ENCODE peak calls at places on chromosomes 6 and 20, in ten cellular contexts. X, Q, S, O, W, M, D, J, P and Y are unnamed samples.
A peak's percentile ranks its signal among the peaks of the same experiment; 100 is the strongest.

GRCh38 chr6:155880905-155881304 is 425.3 kb upstream of the NOX3 start:
- DNase-seq in D (no peak), P (no peak), Q (no peak), X (no peak), W (peak; percentile 32), J (peak; percentile 62), O (no peak), S (no peak), M (no peak), Y (no peak)

GRCh38 chr20:46849269-46849668 is 45.4 kb upstream of the EYA2 start:
- DNase-seq in D (no peak), O (no peak), J (no peak), P (no peak), S (no peak), Q (no peak), M (no peak), X (no peak), W (no peak), Y (no peak)

GRCh38 chr6:36679043-36679821 is 718 bp downstream of the CDKN1A start:
- DNase-seq in W (peak; percentile 54), X (peak; percentile 22), D (no peak), P (peak; percentile 78), J (peak; percentile 71), S (peak; percentile 27), Q (no peak), O (no peak), M (peak; percentile 63), Y (no peak)

GRCh38 chr20:48789185-48789668 is 38.6 kb downstream of the PREX1 start:
- DNase-seq in D (no peak), Q (no peak), M (no peak), P (no peak), J (no peak), W (no peak), O (no peak), X (no peak), S (no peak), Y (no peak)

GRCh38 chr6:102389994-102390393 is 996.5 kb downstream of the GRIK2 start:
- DNase-seq in Q (no peak), J (no peak), X (no peak), O (no peak), D (no peak), M (no peak), W (no peak), S (no peak), P (peak; percentile 28), Y (no peak)

GRCh38 chr6:116524236-116524635 is 12.8 kb downstream of the CALHM5 start:
- DNase-seq in O (no peak), W (no peak), D (no peak), S (no peak), P (no peak), J (no peak), Q (no peak), X (no peak), M (no peak), Y (no peak)

GRCh38 chr6:112562348-112563220 is 215.5 kb downstream of the RFPL4B start:
- DNase-seq in P (no peak), Q (no peak), O (no peak), M (no peak), J (peak; percentile 66), W (no peak), D (no peak), S (no peak), X (no peak), Y (no peak)

GRCh38 chr6:164303092-164304007 is 888.8 kb downstream of the QKI start:
- DNase-seq in X (no peak), M (no peak), S (no peak), P (no peak), J (no peak), D (no peak), Q (no peak), O (no peak), W (no peak), Y (no peak)

GRCh38 chr20:34083137-34083536 is 28.9 kb downstream of the EIF2S2 start:
- DNase-seq in P (peak; percentile 89), O (no peak), S (no peak), X (no peak), M (no peak), D (no peak), Q (no peak), W (peak; percentile 68), J (peak; percentile 16), Y (no peak)

GRCh38 chr20:17890330-17890729 is 78.3 kb downstream of the SNX5 start:
- DNase-seq in P (no peak), Q (no peak), M (no peak), X (no peak), O (no peak), S (no peak), D (no peak), J (no peak), W (no peak), Y (no peak)

GRCh38 chr6:4114123-4114522 is 21.3 kb downstream of the ECI2 start:
- DNase-seq in W (no peak), M (no peak), P (no peak), J (no peak), O (no peak), S (no peak), Q (no peak), X (no peak), D (no peak), Y (no peak)

GRCh38 chr6:83920017-83920416 is 60.5 kb downstream of the CYB5R4 start:
- DNase-seq in O (no peak), X (no peak), D (peak; percentile 14), W (no peak), Q (no peak), P (no peak), J (peak; percentile 27), M (no peak), S (no peak), Y (no peak)

GRCh38 chr6:74745670-74746069 is 460.2 kb downstream of the COL12A1 start:
- DNase-seq in J (no peak), D (no peak), Q (no peak), X (no peak), S (no peak), O (no peak), P (no peak), W (no peak), M (no peak), Y (no peak)

GRCh38 chr6:96537726-96538125 is 16.1 kb downstream of the UFL1 start:
- DNase-seq in M (no peak), P (no peak), S (no peak), W (no peak), X (no peak), Q (no peak), J (no peak), D (no peak), O (no peak), Y (no peak)

GRCh38 chr20:37866051-37866450 is 36.9 kb upstream of the VSTM2L start:
- DNase-seq in S (no peak), W (no peak), P (no peak), X (no peak), J (no peak), M (no peak), Q (no peak), D (no peak), O (no peak), Y (no peak)

GRCh38 chr6:43744490-43744889 is 25.5 kb upstream of the VEGFA start:
- DNase-seq in X (no peak), M (no peak), P (no peak), D (no peak), O (no peak), J (no peak), Q (no peak), W (no peak), S (no peak), Y (no peak)

GRCh38 chr20:57392512-57393271 is 1.5 kb downstream of the RBM38 start:
- DNase-seq in X (no peak), J (no peak), P (peak; percentile 69), O (peak; percentile 47), D (no peak), M (no peak), Q (peak; percentile 77), S (peak; percentile 90), W (no peak), Y (no peak)